ENCODE peak calls at places on chromosomes 11 and 22, in five cellular contexts. One of them, this sample, is unnamed.

GRCh38 chr11:63592975-63593395 is 21.2 kb downstream of the PLAAT3 start:
- DNase-seq in fibroblast of lung: peak; percentile 23
- DNase-seq in brain microvascular endothelial cell: peak; percentile 47
- DNase-seq in CD8-positive, alpha-beta T cell: no peak
- DNase-seq in astrocyte: no peak
- DNase-seq in this sample: peak; percentile 27

GRCh38 chr11:1760351-1761109 is 3.2 kb downstream of the CTSD start:
- DNase-seq in fibroblast of lung: peak; percentile 62
- DNase-seq in brain microvascular endothelial cell: peak; percentile 67
- DNase-seq in CD8-positive, alpha-beta T cell: no peak
- DNase-seq in astrocyte: peak; percentile 41
- DNase-seq in this sample: no peak

GRCh38 chr11:5226732-5227327 is at the start of gene HBB:
- DNase-seq in fibroblast of lung: no peak
- DNase-seq in brain microvascular endothelial cell: no peak
- DNase-seq in CD8-positive, alpha-beta T cell: no peak
- DNase-seq in astrocyte: no peak
- DNase-seq in this sample: no peak

GRCh38 chr22:32307055-32307454 is 50.6 kb upstream of the RFPL3 start:
- DNase-seq in fibroblast of lung: no peak
- DNase-seq in brain microvascular endothelial cell: no peak
- DNase-seq in CD8-positive, alpha-beta T cell: no peak
- DNase-seq in astrocyte: no peak
- DNase-seq in this sample: no peak

GRCh38 chr11:116837231-116838091 is at the start of gene APOA1:
- DNase-seq in fibroblast of lung: no peak
- DNase-seq in brain microvascular endothelial cell: no peak
- DNase-seq in CD8-positive, alpha-beta T cell: no peak
- DNase-seq in astrocyte: no peak
- DNase-seq in this sample: no peak

GRCh38 chr22:47474464-47474863 is 712.0 kb downstream of the TBC1D22A start:
- DNase-seq in fibroblast of lung: peak; percentile 59
- DNase-seq in brain microvascular endothelial cell: no peak
- DNase-seq in CD8-positive, alpha-beta T cell: no peak
- DNase-seq in astrocyte: no peak
- DNase-seq in this sample: no peak

GRCh38 chr11:33135216-33135615 is 26.1 kb downstream of the CSTF3 start:
- DNase-seq in fibroblast of lung: peak; percentile 91
- DNase-seq in brain microvascular endothelial cell: peak; percentile 55
- DNase-seq in CD8-positive, alpha-beta T cell: no peak
- DNase-seq in astrocyte: peak; percentile 76
- DNase-seq in this sample: no peak

GRCh38 chr11:47396049-47396320 is 12.4 kb upstream of the SLC39A13 start:
- DNase-seq in fibroblast of lung: no peak
- DNase-seq in brain microvascular endothelial cell: no peak
- DNase-seq in CD8-positive, alpha-beta T cell: no peak
- DNase-seq in astrocyte: no peak
- DNase-seq in this sample: no peak

GRCh38 chr22:43555561-43556515 is 144.0 kb downstream of the MPPED1 start:
- DNase-seq in fibroblast of lung: no peak
- DNase-seq in brain microvascular endothelial cell: no peak
- DNase-seq in CD8-positive, alpha-beta T cell: no peak
- DNase-seq in astrocyte: no peak
- DNase-seq in this sample: no peak

GRCh38 chr11:87290304-87290922 is 252.7 kb downstream of the TMEM135 start:
- DNase-seq in fibroblast of lung: peak; percentile 79
- DNase-seq in brain microvascular endothelial cell: peak; percentile 9
- DNase-seq in CD8-positive, alpha-beta T cell: no peak
- DNase-seq in astrocyte: peak; percentile 20
- DNase-seq in this sample: peak; percentile 58

GRCh38 chr22:44329179-44329796 is 16.5 kb upstream of the SHISAL1 start:
- DNase-seq in fibroblast of lung: no peak
- DNase-seq in brain microvascular endothelial cell: no peak
- DNase-seq in CD8-positive, alpha-beta T cell: no peak
- DNase-seq in astrocyte: no peak
- DNase-seq in this sample: peak; percentile 39

GRCh38 chr22:33105501-33105911 is 47.3 kb upstream of the SYN3 start:
- DNase-seq in fibroblast of lung: peak; percentile 3
- DNase-seq in brain microvascular endothelial cell: no peak
- DNase-seq in CD8-positive, alpha-beta T cell: no peak
- DNase-seq in astrocyte: peak; percentile 4
- DNase-seq in this sample: peak; percentile 46

GRCh38 chr11:75174781-75175370 is 24.0 kb downstream of the SLCO2B1 start:
- DNase-seq in fibroblast of lung: no peak
- DNase-seq in brain microvascular endothelial cell: peak; percentile 21
- DNase-seq in CD8-positive, alpha-beta T cell: no peak
- DNase-seq in astrocyte: peak; percentile 13
- DNase-seq in this sample: no peak

GRCh38 chr22:27329471-27329870 is 472.1 kb downstream of the MN1 start:
- DNase-seq in fibroblast of lung: no peak
- DNase-seq in brain microvascular endothelial cell: no peak
- DNase-seq in CD8-positive, alpha-beta T cell: no peak
- DNase-seq in astrocyte: no peak
- DNase-seq in this sample: no peak

GRCh38 chr11:111913997-111914396 is 1.5 kb downstream of the HSPB2 start:
- DNase-seq in fibroblast of lung: peak; percentile 72
- DNase-seq in brain microvascular endothelial cell: peak; percentile 59
- DNase-seq in CD8-positive, alpha-beta T cell: no peak
- DNase-seq in astrocyte: peak; percentile 64
- DNase-seq in this sample: peak; percentile 44

GRCh38 chr22:19603767-19604166 is 79.6 kb upstream of the CLDN5 start:
- DNase-seq in fibroblast of lung: no peak
- DNase-seq in brain microvascular endothelial cell: no peak
- DNase-seq in CD8-positive, alpha-beta T cell: no peak
- DNase-seq in astrocyte: no peak
- DNase-seq in this sample: no peak

GRCh38 chr11:46446343-46446751 is 54.8 kb upstream of the CHRM4 start:
- DNase-seq in fibroblast of lung: no peak
- DNase-seq in brain microvascular endothelial cell: no peak
- DNase-seq in CD8-positive, alpha-beta T cell: no peak
- DNase-seq in astrocyte: no peak
- DNase-seq in this sample: no peak

GRCh38 chr11:22338465-22338810 is 257 bp downstream of the SLC17A6 start:
- DNase-seq in fibroblast of lung: no peak
- DNase-seq in brain microvascular endothelial cell: no peak
- DNase-seq in CD8-positive, alpha-beta T cell: no peak
- DNase-seq in astrocyte: no peak
- DNase-seq in this sample: no peak
- H3K4me3 ChIP-seq in fibroblast of lung: no peak overlapping the region
- H3K4me3 ChIP-seq in brain microvascular endothelial cell: no peak overlapping the region
- H3K4me3 ChIP-seq in CD8-positive, alpha-beta T cell: no peak overlapping the region
- H3K4me3 ChIP-seq in astrocyte: no peak overlapping the region
- H3K4me3 ChIP-seq in this sample: no peak overlapping the region

DNA sequence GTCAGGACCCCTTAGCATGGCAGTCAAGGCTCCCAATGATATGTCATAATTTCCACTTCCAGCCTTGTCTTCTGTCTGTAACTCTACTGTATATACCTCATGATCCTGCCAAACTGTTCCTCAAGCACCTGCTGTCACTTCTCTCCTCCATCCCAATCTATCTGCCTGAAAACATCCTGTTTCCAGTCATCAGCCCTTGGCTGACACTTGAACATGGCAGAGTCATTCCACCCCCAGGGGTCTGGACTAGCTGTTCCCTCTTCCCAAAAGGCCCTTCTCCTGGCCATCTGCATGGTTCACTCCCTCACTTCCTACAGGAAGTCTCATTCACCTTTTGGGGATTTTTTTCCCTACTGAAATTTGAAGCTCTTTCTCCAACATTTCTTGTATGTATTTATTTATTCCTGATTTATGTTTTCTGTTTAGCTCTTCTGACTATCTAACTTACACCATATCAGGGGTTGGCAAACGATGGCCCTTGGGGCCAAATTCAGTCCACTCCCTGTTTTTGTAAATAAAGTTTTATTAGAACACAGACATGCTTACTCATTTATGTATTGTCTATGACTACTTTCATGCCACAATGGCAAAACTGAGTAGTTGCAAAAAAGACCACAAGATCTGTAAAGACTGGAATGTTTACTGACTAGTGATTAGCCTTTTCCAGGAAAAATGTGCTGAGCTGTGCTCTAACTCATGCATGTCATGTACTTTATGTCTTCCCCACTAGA is 278.4 kb downstream of the KIRREL3 start:
- DNase-seq in fibroblast of lung: no peak
- DNase-seq in brain microvascular endothelial cell: no peak
- DNase-seq in CD8-positive, alpha-beta T cell: no peak
- DNase-seq in astrocyte: no peak
- DNase-seq in this sample: no peak
- TF ChIP-seq CTCF in fibroblast of lung: no peak
- TF ChIP-seq CTCF in brain microvascular endothelial cell: no peak
- TF ChIP-seq CTCF in CD8-positive, alpha-beta T cell: no peak
- TF ChIP-seq CTCF in astrocyte: no peak
- TF ChIP-seq CTCF in this sample: no peak

DNA sequence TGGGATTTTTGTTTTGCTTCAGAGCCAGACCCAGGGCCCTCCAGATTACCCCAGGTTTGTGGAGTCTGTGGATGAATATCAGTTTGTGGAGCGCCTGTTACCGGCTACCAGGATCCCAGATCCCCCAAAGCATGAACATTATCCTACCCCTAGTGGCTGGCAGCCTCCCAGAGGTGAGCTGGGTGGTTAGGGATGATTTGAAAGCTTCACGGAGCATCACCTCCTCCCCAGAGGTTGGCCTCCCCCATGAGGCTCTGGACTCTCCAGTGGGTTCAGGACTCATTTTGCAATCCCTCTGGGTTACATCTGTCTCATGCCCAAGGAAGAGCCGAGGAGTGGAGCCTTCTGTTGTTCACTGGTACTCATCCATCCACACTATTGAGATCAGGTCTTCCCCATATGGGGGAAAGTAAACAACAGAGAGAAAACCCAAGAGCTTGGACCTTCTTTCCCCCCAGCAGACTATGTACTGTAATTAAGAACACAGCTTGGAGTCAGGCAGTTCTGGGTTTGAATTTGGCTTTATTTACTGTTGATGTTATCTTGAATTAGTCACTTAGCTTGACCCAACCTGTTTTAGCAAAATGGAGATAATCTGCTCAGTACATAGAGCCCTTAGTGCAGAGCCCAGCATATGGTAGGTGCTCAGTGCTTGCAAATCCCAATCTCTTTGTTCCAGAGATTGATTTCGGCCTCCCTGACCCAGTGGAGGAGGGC is 2.5 kb downstream of the MRPL49 start:
- DNase-seq in fibroblast of lung: no peak
- DNase-seq in brain microvascular endothelial cell: no peak
- DNase-seq in CD8-positive, alpha-beta T cell: no peak
- DNase-seq in astrocyte: no peak
- DNase-seq in this sample: no peak
- H3K36me3 ChIP-seq in fibroblast of lung: peaks cover 31% of the 10 kb centered on the region
- H3K36me3 ChIP-seq in brain microvascular endothelial cell: peaks cover 65% of the 10 kb centered on the region
- H3K36me3 ChIP-seq in CD8-positive, alpha-beta T cell: peaks cover 63% of the 10 kb centered on the region
- H3K36me3 ChIP-seq in astrocyte: peaks cover 39% of the 10 kb centered on the region
- H3K36me3 ChIP-seq in this sample: peaks cover 44% of the 10 kb centered on the region

DNA sequence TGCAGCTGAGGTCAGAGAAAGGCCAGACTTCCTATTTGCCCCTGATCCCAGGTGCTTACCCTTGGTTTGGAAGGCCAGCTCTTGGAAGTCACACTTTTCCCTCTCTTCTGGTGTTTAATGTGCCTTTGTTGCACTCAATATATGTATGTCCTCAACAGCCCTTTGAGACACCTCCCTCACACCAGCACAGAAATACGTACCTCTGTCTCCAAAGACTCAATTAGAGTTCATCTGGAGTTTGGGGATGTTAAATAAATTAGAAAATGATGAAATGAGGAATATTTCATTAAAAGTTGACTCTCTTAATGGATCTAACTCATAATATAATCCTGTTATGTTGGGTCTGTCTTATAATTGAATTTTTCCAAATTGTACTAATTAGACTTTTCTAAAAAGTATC is at the start of gene OR9G4:
- DNase-seq in fibroblast of lung: no peak
- DNase-seq in brain microvascular endothelial cell: no peak
- DNase-seq in CD8-positive, alpha-beta T cell: no peak
- DNase-seq in astrocyte: no peak
- DNase-seq in this sample: no peak
- H3K4me3 ChIP-seq in fibroblast of lung: no peak within 1 kb of the TSS
- H3K4me3 ChIP-seq in brain microvascular endothelial cell: no peak within 1 kb of the TSS
- H3K4me3 ChIP-seq in CD8-positive, alpha-beta T cell: no peak within 1 kb of the TSS
- H3K4me3 ChIP-seq in astrocyte: no peak within 1 kb of the TSS
- H3K4me3 ChIP-seq in this sample: no peak within 1 kb of the TSS

GRCh38 chr11:76194872-76195668 is 11.2 kb downstream of the WNT11 start:
- DNase-seq in fibroblast of lung: no peak
- DNase-seq in brain microvascular endothelial cell: no peak
- DNase-seq in CD8-positive, alpha-beta T cell: no peak
- DNase-seq in astrocyte: no peak
- DNase-seq in this sample: no peak
- TF ChIP-seq CTCF in fibroblast of lung: no peak
- TF ChIP-seq CTCF in brain microvascular endothelial cell: no peak
- TF ChIP-seq CTCF in CD8-positive, alpha-beta T cell: no peak
- TF ChIP-seq CTCF in astrocyte: no peak
- TF ChIP-seq CTCF in this sample: no peak

GRCh38 chr22:17734197-17734596 is 40.1 kb downstream of the BID start:
- DNase-seq in fibroblast of lung: no peak
- DNase-seq in brain microvascular endothelial cell: peak; percentile 64
- DNase-seq in CD8-positive, alpha-beta T cell: no peak
- DNase-seq in astrocyte: peak; percentile 47
- DNase-seq in this sample: no peak
- H3K36me3 ChIP-seq in fibroblast of lung: peaks cover 7% of the 10 kb centered on the region
- H3K36me3 ChIP-seq in brain microvascular endothelial cell: peaks cover 50% of the 10 kb centered on the region
- H3K36me3 ChIP-seq in CD8-positive, alpha-beta T cell: peaks cover 26% of the 10 kb centered on the region
- H3K36me3 ChIP-seq in astrocyte: peaks cover 30% of the 10 kb centered on the region
- H3K36me3 ChIP-seq in this sample: peaks cover 10% of the 10 kb centered on the region

GRCh38 chr11:134126197-134126822 is 57.4 kb downstream of the JAM3 start:
- DNase-seq in fibroblast of lung: peak; percentile 92
- DNase-seq in brain microvascular endothelial cell: peak; percentile 87
- DNase-seq in CD8-positive, alpha-beta T cell: peak; percentile 19
- DNase-seq in astrocyte: peak; percentile 89
- DNase-seq in this sample: peak; percentile 66
- H3K4me3 ChIP-seq in fibroblast of lung: peak overlapping the region; percentile 39
- H3K4me3 ChIP-seq in brain microvascular endothelial cell: no peak overlapping the region
- H3K4me3 ChIP-seq in CD8-positive, alpha-beta T cell: no peak overlapping the region
- H3K4me3 ChIP-seq in astrocyte: no peak overlapping the region
- H3K4me3 ChIP-seq in this sample: no peak overlapping the region

DNA sequence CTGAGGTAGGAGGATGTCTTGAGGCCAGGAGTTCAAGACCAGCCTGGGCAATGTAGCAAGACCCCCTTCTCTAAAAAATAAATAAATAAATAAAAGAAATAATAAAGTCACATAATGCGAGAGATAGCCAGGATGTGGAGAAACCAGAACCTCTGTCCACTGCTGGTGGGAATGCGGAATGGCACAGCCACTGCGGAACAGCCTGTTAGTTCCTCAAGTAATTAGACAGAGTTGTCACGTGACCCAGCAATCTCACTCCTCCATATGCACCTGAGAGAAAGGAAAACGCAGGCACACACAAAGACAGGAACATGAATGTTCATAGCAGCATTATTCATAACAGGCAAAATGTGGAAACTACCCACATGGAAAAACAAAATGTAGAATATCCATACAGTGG is 27.5 kb downstream of the LIF start:
- DNase-seq in fibroblast of lung: no peak
- DNase-seq in brain microvascular endothelial cell: no peak
- DNase-seq in CD8-positive, alpha-beta T cell: no peak
- DNase-seq in astrocyte: no peak
- DNase-seq in this sample: no peak
- TF ChIP-seq CTCF in fibroblast of lung: peak; percentile 10
- TF ChIP-seq CTCF in brain microvascular endothelial cell: peak; percentile 55
- TF ChIP-seq CTCF in CD8-positive, alpha-beta T cell: no peak
- TF ChIP-seq CTCF in astrocyte: peak; percentile 31
- TF ChIP-seq CTCF in this sample: no peak

DNA sequence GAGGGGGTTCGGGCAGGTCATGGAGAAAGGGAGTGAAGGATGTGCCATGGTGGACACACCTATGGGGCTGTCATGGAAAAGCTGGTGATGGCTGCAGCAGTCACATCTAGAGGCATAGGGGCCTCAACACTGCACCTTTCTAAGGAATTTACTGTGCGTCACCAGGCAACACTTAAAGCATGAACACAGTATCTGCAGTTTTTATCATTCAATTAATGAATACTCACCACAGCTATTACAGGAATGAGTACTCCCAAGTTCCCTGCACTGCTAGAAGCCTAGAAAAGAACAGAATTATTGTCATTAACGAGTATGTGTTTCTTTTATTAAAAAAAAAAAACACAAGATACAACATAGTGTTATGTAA is 19.0 kb downstream of the SERPIND1 start:
- DNase-seq in fibroblast of lung: no peak
- DNase-seq in brain microvascular endothelial cell: no peak
- DNase-seq in CD8-positive, alpha-beta T cell: no peak
- DNase-seq in astrocyte: peak; percentile 62
- DNase-seq in this sample: no peak
- H3K36me3 ChIP-seq in fibroblast of lung: peaks cover 13% of the 10 kb centered on the region
- H3K36me3 ChIP-seq in brain microvascular endothelial cell: peaks cover 42% of the 10 kb centered on the region
- H3K36me3 ChIP-seq in CD8-positive, alpha-beta T cell: peaks cover 58% of the 10 kb centered on the region
- H3K36me3 ChIP-seq in astrocyte: peaks cover 20% of the 10 kb centered on the region
- H3K36me3 ChIP-seq in this sample: peaks cover 25% of the 10 kb centered on the region